ENCODE peak calls at places on chromosomes 12 and 14, in seven cellular contexts. One of them, this sample, is unnamed.

GRCh38 chr12:96387981-96388380 is 12.3 kb downstream of the CDK17 start:
- DNase-seq in NCI-H146: no peak
- DNase-seq in BJ: no peak
- DNase-seq in CD8-positive, alpha-beta T cell: no peak
- DNase-seq in GM04504: no peak
- DNase-seq in stimulated activated CD4-positive, alpha-beta T cell treated with anti-CD3 and anti-CD28 coated beads, Interleukin-1b, Interleukin-23, amount 100 ng/mL, for 1 hour: no peak
- DNase-seq in type B pancreatic cell: no peak
- DNase-seq in this sample: no peak

GRCh38 chr12:19186722-19187661 is 57.5 kb downstream of the PLEKHA5 start:
- DNase-seq in NCI-H146: peak; percentile 64
- DNase-seq in BJ: no peak
- DNase-seq in CD8-positive, alpha-beta T cell: no peak
- DNase-seq in GM04504: no peak
- DNase-seq in stimulated activated CD4-positive, alpha-beta T cell treated with anti-CD3 and anti-CD28 coated beads, Interleukin-1b, Interleukin-23, amount 100 ng/mL, for 1 hour: no peak
- DNase-seq in type B pancreatic cell: no peak
- DNase-seq in this sample: no peak

GRCh38 chr12:74889563-74890236 is 319.9 kb downstream of the KCNC2 start:
- DNase-seq in NCI-H146: no peak
- DNase-seq in BJ: no peak
- DNase-seq in CD8-positive, alpha-beta T cell: no peak
- DNase-seq in GM04504: no peak
- DNase-seq in stimulated activated CD4-positive, alpha-beta T cell treated with anti-CD3 and anti-CD28 coated beads, Interleukin-1b, Interleukin-23, amount 100 ng/mL, for 1 hour: no peak
- DNase-seq in type B pancreatic cell: no peak
- DNase-seq in this sample: no peak

GRCh38 chr12:71439613-71440392 is at the start of gene LGR5:
- DNase-seq in NCI-H146: peak; percentile 58
- DNase-seq in BJ: no peak
- DNase-seq in CD8-positive, alpha-beta T cell: no peak
- DNase-seq in GM04504: no peak
- DNase-seq in stimulated activated CD4-positive, alpha-beta T cell treated with anti-CD3 and anti-CD28 coated beads, Interleukin-1b, Interleukin-23, amount 100 ng/mL, for 1 hour: no peak
- DNase-seq in type B pancreatic cell: peak; percentile 77
- DNase-seq in this sample: peak; percentile 67

GRCh38 chr14:58298880-58299664 is 717 bp downstream of the ARID4A start:
- DNase-seq in NCI-H146: peak; percentile 29
- DNase-seq in BJ: no peak
- DNase-seq in CD8-positive, alpha-beta T cell: peak; percentile 43
- DNase-seq in GM04504: no peak
- DNase-seq in stimulated activated CD4-positive, alpha-beta T cell treated with anti-CD3 and anti-CD28 coated beads, Interleukin-1b, Interleukin-23, amount 100 ng/mL, for 1 hour: no peak
- DNase-seq in type B pancreatic cell: no peak
- DNase-seq in this sample: peak; percentile 79

GRCh38 chr12:122889658-122890561 is 6.0 kb downstream of the VPS37B start:
- DNase-seq in NCI-H146: no peak
- DNase-seq in BJ: no peak
- DNase-seq in CD8-positive, alpha-beta T cell: no peak
- DNase-seq in GM04504: no peak
- DNase-seq in stimulated activated CD4-positive, alpha-beta T cell treated with anti-CD3 and anti-CD28 coated beads, Interleukin-1b, Interleukin-23, amount 100 ng/mL, for 1 hour: no peak
- DNase-seq in type B pancreatic cell: no peak
- DNase-seq in this sample: no peak

GRCh38 chr12:51980051-51980808 is 26.5 kb upstream of the TAMALIN start:
- DNase-seq in NCI-H146: peak; percentile 60
- DNase-seq in BJ: no peak
- DNase-seq in CD8-positive, alpha-beta T cell: peak; percentile 71
- DNase-seq in GM04504: peak; percentile 38
- DNase-seq in stimulated activated CD4-positive, alpha-beta T cell treated with anti-CD3 and anti-CD28 coated beads, Interleukin-1b, Interleukin-23, amount 100 ng/mL, for 1 hour: peak; percentile 30
- DNase-seq in type B pancreatic cell: peak; percentile 76
- DNase-seq in this sample: no peak

GRCh38 chr12:24561882-24562760 is 386.8 kb downstream of the BCAT1 start:
- DNase-seq in NCI-H146: peak; percentile 36
- DNase-seq in BJ: no peak
- DNase-seq in CD8-positive, alpha-beta T cell: no peak
- DNase-seq in GM04504: no peak
- DNase-seq in stimulated activated CD4-positive, alpha-beta T cell treated with anti-CD3 and anti-CD28 coated beads, Interleukin-1b, Interleukin-23, amount 100 ng/mL, for 1 hour: no peak
- DNase-seq in type B pancreatic cell: peak; percentile 80
- DNase-seq in this sample: peak; percentile 85

GRCh38 chr12:110229409-110229808 is 51.6 kb upstream of the ATP2A2 start:
- DNase-seq in NCI-H146: no peak
- DNase-seq in BJ: no peak
- DNase-seq in CD8-positive, alpha-beta T cell: no peak
- DNase-seq in GM04504: no peak
- DNase-seq in stimulated activated CD4-positive, alpha-beta T cell treated with anti-CD3 and anti-CD28 coated beads, Interleukin-1b, Interleukin-23, amount 100 ng/mL, for 1 hour: no peak
- DNase-seq in type B pancreatic cell: no peak
- DNase-seq in this sample: no peak

GRCh38 chr14:34539407-34540180 is at the start of gene EAPP:
- DNase-seq in NCI-H146: no peak
- DNase-seq in BJ: peak; percentile 79
- DNase-seq in CD8-positive, alpha-beta T cell: peak; percentile 95
- DNase-seq in GM04504: peak; percentile 92
- DNase-seq in stimulated activated CD4-positive, alpha-beta T cell treated with anti-CD3 and anti-CD28 coated beads, Interleukin-1b, Interleukin-23, amount 100 ng/mL, for 1 hour: peak; percentile 89
- DNase-seq in type B pancreatic cell: peak; percentile 95
- DNase-seq in this sample: peak; percentile 99

GRCh38 chr12:12976366-12976765 is 23.7 kb downstream of the HEBP1 start:
- DNase-seq in NCI-H146: no peak
- DNase-seq in BJ: peak; percentile 99
- DNase-seq in CD8-positive, alpha-beta T cell: no peak
- DNase-seq in GM04504: peak; percentile 91
- DNase-seq in stimulated activated CD4-positive, alpha-beta T cell treated with anti-CD3 and anti-CD28 coated beads, Interleukin-1b, Interleukin-23, amount 100 ng/mL, for 1 hour: no peak
- DNase-seq in type B pancreatic cell: no peak
- DNase-seq in this sample: no peak

GRCh38 chr12:39442895-39443703 is at the start of gene KIF21A:
- DNase-seq in NCI-H146: peak; percentile 95
- DNase-seq in BJ: peak; percentile 55
- DNase-seq in CD8-positive, alpha-beta T cell: peak; percentile 86
- DNase-seq in GM04504: peak; percentile 84
- DNase-seq in stimulated activated CD4-positive, alpha-beta T cell treated with anti-CD3 and anti-CD28 coated beads, Interleukin-1b, Interleukin-23, amount 100 ng/mL, for 1 hour: peak; percentile 78
- DNase-seq in type B pancreatic cell: peak; percentile 91
- DNase-seq in this sample: peak; percentile 92

This sample was measured in coronary artery.